ENCODE peak calls at places on chromosomes 6 and 20, in five cellular contexts. One of them, this sample, is unnamed.

GRCh38 chr6:107830060-107830459 is 5.9 kb upstream of the SCML4 start:
- DNase-seq in GM12878: no peak
- DNase-seq in H1: no peak
- DNase-seq in SK-N-SH: no peak
- DNase-seq in HepG2: no peak
- DNase-seq in this sample: no peak

GRCh38 chr6:28884423-28885148 is 39.2 kb downstream of the TRIM27 start:
- DNase-seq in HepG2: peak; percentile 51
- DNase-seq in GM12878: no peak
- DNase-seq in SK-N-SH: peak; percentile 39
- DNase-seq in H1: no peak
- DNase-seq in this sample: no peak

GRCh38 chr20:36847009-36847709 is 28.8 kb upstream of the TLDC2 start:
- DNase-seq in HepG2: no peak
- DNase-seq in SK-N-SH: no peak
- DNase-seq in GM12878: no peak
- DNase-seq in H1: no peak
- DNase-seq in this sample: no peak

GRCh38 chr6:2636672-2637071 is 114.0 kb downstream of the MYLK4 start:
- DNase-seq in GM12878: no peak
- DNase-seq in HepG2: no peak
- DNase-seq in SK-N-SH: no peak
- DNase-seq in H1: no peak
- DNase-seq in this sample: no peak

GRCh38 chr6:89002523-89002922 is 39.1 kb upstream of the RNGTT start:
- DNase-seq in SK-N-SH: no peak
- DNase-seq in H1: no peak
- DNase-seq in HepG2: no peak
- DNase-seq in GM12878: no peak
- DNase-seq in this sample: no peak

GRCh38 chr6:116115781-116116180 is 10.2 kb downstream of the COL10A1 start:
- DNase-seq in H1: no peak
- DNase-seq in HepG2: no peak
- DNase-seq in GM12878: no peak
- DNase-seq in SK-N-SH: no peak
- DNase-seq in this sample: no peak

GRCh38 chr6:151616091-151616513 is 122.3 kb downstream of the CCDC170 start:
- DNase-seq in H1: no peak
- DNase-seq in HepG2: peak; percentile 50
- DNase-seq in SK-N-SH: peak; percentile 3
- DNase-seq in GM12878: no peak
- DNase-seq in this sample: no peak

GRCh38 chr20:15857131-15857784 is 716.0 kb downstream of the KIF16B start:
- DNase-seq in GM12878: peak; percentile 25
- DNase-seq in H1: no peak
- DNase-seq in HepG2: no peak
- DNase-seq in SK-N-SH: no peak
- DNase-seq in this sample: no peak

GRCh38 chr20:36472656-36473071 is 68.7 kb upstream of the MYL9 start:
- DNase-seq in H1: peak; percentile 73
- DNase-seq in HepG2: no peak
- DNase-seq in SK-N-SH: no peak
- DNase-seq in GM12878: no peak
- DNase-seq in this sample: no peak

GRCh38 chr6:19368511-19368910 is 468.7 kb upstream of the ID4 start:
- DNase-seq in SK-N-SH: no peak
- DNase-seq in HepG2: no peak
- DNase-seq in H1: no peak
- DNase-seq in GM12878: no peak
- DNase-seq in this sample: no peak

GRCh38 chr6:108627692-108628565 is 67.2 kb downstream of the FOXO3 start:
- DNase-seq in H1: no peak
- DNase-seq in GM12878: no peak
- DNase-seq in HepG2: no peak
- DNase-seq in SK-N-SH: no peak
- DNase-seq in this sample: no peak

GRCh38 chr6:52063584-52064400 is 23.6 kb downstream of the PKHD1 start:
- DNase-seq in H1: no peak
- DNase-seq in SK-N-SH: peak; percentile 51
- DNase-seq in GM12878: peak; percentile 42
- DNase-seq in HepG2: peak; percentile 61
- DNase-seq in this sample: peak; percentile 17

GRCh38 chr20:1325173-1326030 is 3.5 kb downstream of the SDCBP2 start:
- DNase-seq in GM12878: peak; percentile 88
- DNase-seq in HepG2: peak; percentile 97
- DNase-seq in H1: peak; percentile 97
- DNase-seq in SK-N-SH: peak; percentile 98
- DNase-seq in this sample: peak; percentile 97

GRCh38 chr20:63224272-63225081 is 8.5 kb upstream of the YTHDF1 start:
- DNase-seq in SK-N-SH: peak; percentile 78
- DNase-seq in GM12878: no peak
- DNase-seq in HepG2: peak; percentile 56
- DNase-seq in H1: no peak
- DNase-seq in this sample: no peak

GRCh38 chr20:17612975-17613327 is 43.1 kb downstream of the DSTN start:
- DNase-seq in H1: no peak
- DNase-seq in HepG2: no peak
- DNase-seq in GM12878: no peak
- DNase-seq in SK-N-SH: peak; percentile 3
- DNase-seq in this sample: no peak

GRCh38 chr6:129426343-129426742 is 283.6 kb downstream of the ARHGAP18 start:
- DNase-seq in H1: no peak
- DNase-seq in HepG2: no peak
- DNase-seq in GM12878: no peak
- DNase-seq in SK-N-SH: no peak
- DNase-seq in this sample: no peak

GRCh38 chr6:57019434-57019833 is 27.1 kb upstream of the KIAA1586 start:
- DNase-seq in GM12878: no peak
- DNase-seq in SK-N-SH: no peak
- DNase-seq in H1: no peak
- DNase-seq in HepG2: no peak
- DNase-seq in this sample: no peak

GRCh38 chr6:136979206-136979605 is 57.1 kb downstream of the SLC35D3 start:
- DNase-seq in GM12878: no peak
- DNase-seq in HepG2: no peak
- DNase-seq in SK-N-SH: no peak
- DNase-seq in H1: no peak
- DNase-seq in this sample: no peak

GRCh38 chr20:38117635-38118034 is 47.4 kb downstream of the TGM2 start:
- DNase-seq in H1: no peak
- DNase-seq in SK-N-SH: no peak
- DNase-seq in GM12878: no peak
- DNase-seq in HepG2: peak; percentile 70
- DNase-seq in this sample: peak; percentile 87

GRCh38 chr20:11581271-11581670 is 336.4 kb upstream of the BTBD3 start:
- DNase-seq in SK-N-SH: no peak
- DNase-seq in H1: no peak
- DNase-seq in GM12878: no peak
- DNase-seq in HepG2: peak; percentile 6
- DNase-seq in this sample: no peak

GRCh38 chr20:2700913-2701620 is 8.5 kb downstream of the EBF4 start:
- DNase-seq in GM12878: no peak
- DNase-seq in H1: peak; percentile 47
- DNase-seq in HepG2: no peak
- DNase-seq in SK-N-SH: no peak
- DNase-seq in this sample: no peak

GRCh38 chr20:21719592-21720214 is 14.2 kb downstream of the PAX1 start:
- DNase-seq in H1: peak; percentile 81
- DNase-seq in HepG2: peak; percentile 68
- DNase-seq in SK-N-SH: peak; percentile 65
- DNase-seq in GM12878: peak; percentile 12
- DNase-seq in this sample: peak; percentile 67

GRCh38 chr6:44659676-44660170 is 272.2 kb downstream of the CDC5L start:
- DNase-seq in H1: no peak
- DNase-seq in GM12878: no peak
- DNase-seq in SK-N-SH: no peak
- DNase-seq in HepG2: no peak
- DNase-seq in this sample: no peak

GRCh38 chr6:44609051-44609612 is 221.6 kb downstream of the CDC5L start:
- DNase-seq in HepG2: no peak
- DNase-seq in H1: no peak
- DNase-seq in GM12878: no peak
- DNase-seq in SK-N-SH: no peak
- DNase-seq in this sample: no peak

GRCh38 chr6:56293756-56294155 is 46.4 kb upstream of the COL21A1 start:
- DNase-seq in GM12878: no peak
- DNase-seq in H1: no peak
- DNase-seq in SK-N-SH: no peak
- DNase-seq in HepG2: no peak
- DNase-seq in this sample: no peak

DNA sequence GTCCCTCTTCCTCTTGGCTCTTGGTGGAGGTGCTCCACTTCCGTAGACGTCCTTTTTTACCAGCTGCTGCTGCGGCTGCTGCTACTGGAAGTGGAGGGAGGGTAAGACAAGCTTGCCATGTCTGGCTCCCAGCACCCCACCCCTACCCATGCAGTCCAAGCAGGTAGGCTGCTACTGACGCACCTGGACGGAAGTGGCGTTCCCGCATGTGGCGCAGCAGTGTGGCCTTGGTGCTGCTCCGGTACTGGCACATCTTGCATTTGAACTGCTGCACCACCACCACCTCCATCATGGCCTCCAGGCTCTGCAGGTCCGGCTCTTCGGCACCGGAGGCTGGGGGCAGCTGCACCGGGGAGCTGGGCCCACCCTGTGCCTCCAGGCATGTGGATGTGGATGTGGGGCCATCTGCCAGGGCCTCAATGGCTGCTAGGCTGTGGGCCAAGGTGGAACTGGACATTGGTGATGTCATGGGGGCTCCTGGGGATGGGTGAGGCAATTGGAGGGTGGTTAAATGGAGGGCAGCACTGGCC is 4.4 kb downstream of the ZNF335 start:
- DNase-seq in H1: no peak
- DNase-seq in SK-N-SH: no peak
- DNase-seq in GM12878: no peak
- DNase-seq in HepG2: no peak
- DNase-seq in this sample: no peak
- H3K36me3 ChIP-seq in H1: peaks cover 5% of the 10 kb centered on the region
- H3K36me3 ChIP-seq in SK-N-SH: peaks cover 32% of the 10 kb centered on the region
- H3K36me3 ChIP-seq in GM12878: peaks cover 8% of the 10 kb centered on the region
- H3K36me3 ChIP-seq in HepG2: peaks cover 25% of the 10 kb centered on the region
- H3K36me3 ChIP-seq in this sample: peaks cover 33% of the 10 kb centered on the region

GRCh38 chr6:158191769-158192168 is 23.6 kb downstream of the GTF2H5 start:
- DNase-seq in HepG2: no peak
- DNase-seq in GM12878: no peak
- DNase-seq in H1: no peak
- DNase-seq in SK-N-SH: no peak
- DNase-seq in this sample: no peak
- TF ChIP-seq MAX in HepG2: no peak
- TF ChIP-seq MAX in GM12878: no peak
- TF ChIP-seq MAX in H1: no peak
- TF ChIP-seq MAX in SK-N-SH: no peak
- TF ChIP-seq MAX in this sample: no peak

DNA sequence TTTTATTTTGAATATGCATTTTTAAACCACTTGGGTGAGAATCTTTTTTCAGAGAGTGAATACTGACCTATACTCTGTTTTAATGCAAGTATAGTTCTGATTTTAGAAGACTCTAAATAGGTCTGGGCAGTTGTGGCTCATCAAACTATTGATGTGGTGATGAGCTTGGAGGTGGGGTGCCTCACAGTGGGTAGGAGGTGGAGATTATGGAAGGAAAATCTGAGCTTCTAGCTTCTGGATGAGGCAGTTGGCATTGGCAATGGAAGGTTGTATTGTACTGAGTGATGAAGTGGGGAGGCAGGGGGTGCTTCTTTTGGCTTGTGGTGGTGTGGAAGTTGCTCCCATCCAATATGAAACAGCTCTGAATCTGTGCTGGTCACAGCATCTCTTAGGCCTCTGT is 52.7 kb downstream of the VAPB start:
- DNase-seq in HepG2: no peak
- DNase-seq in SK-N-SH: no peak
- DNase-seq in H1: no peak
- DNase-seq in GM12878: no peak
- DNase-seq in this sample: no peak
- H3K36me3 ChIP-seq in HepG2: peaks cover 29% of the 10 kb centered on the region
- H3K36me3 ChIP-seq in SK-N-SH: peaks cover 51% of the 10 kb centered on the region
- H3K36me3 ChIP-seq in H1: peaks cover 2% of the 10 kb centered on the region
- H3K36me3 ChIP-seq in GM12878: peaks cover 22% of the 10 kb centered on the region
- H3K36me3 ChIP-seq in this sample: peaks cover 12% of the 10 kb centered on the region

GRCh38 chr6:106117579-106117978 is 31.4 kb downstream of the PRDM1 start:
- DNase-seq in SK-N-SH: no peak
- DNase-seq in GM12878: no peak
- DNase-seq in H1: no peak
- DNase-seq in HepG2: no peak
- DNase-seq in this sample: no peak
- TF ChIP-seq MAX in SK-N-SH: no peak
- TF ChIP-seq MAX in GM12878: no peak
- TF ChIP-seq MAX in H1: no peak
- TF ChIP-seq MAX in HepG2: no peak
- TF ChIP-seq MAX in this sample: no peak

GRCh38 chr6:25972128-25972527 is 9.5 kb downstream of the TRIM38 start:
- DNase-seq in HepG2: no peak
- DNase-seq in SK-N-SH: no peak
- DNase-seq in H1: no peak
- DNase-seq in GM12878: no peak
- DNase-seq in this sample: no peak
- H3K36me3 ChIP-seq in HepG2: peaks cover 8% of the 10 kb centered on the region
- H3K36me3 ChIP-seq in SK-N-SH: peaks cover 3% of the 10 kb centered on the region
- H3K36me3 ChIP-seq in H1: no peaks in the 10 kb centered on the region
- H3K36me3 ChIP-seq in GM12878: peaks cover 44% of the 10 kb centered on the region
- H3K36me3 ChIP-seq in this sample: peaks cover 30% of the 10 kb centered on the region

DNA sequence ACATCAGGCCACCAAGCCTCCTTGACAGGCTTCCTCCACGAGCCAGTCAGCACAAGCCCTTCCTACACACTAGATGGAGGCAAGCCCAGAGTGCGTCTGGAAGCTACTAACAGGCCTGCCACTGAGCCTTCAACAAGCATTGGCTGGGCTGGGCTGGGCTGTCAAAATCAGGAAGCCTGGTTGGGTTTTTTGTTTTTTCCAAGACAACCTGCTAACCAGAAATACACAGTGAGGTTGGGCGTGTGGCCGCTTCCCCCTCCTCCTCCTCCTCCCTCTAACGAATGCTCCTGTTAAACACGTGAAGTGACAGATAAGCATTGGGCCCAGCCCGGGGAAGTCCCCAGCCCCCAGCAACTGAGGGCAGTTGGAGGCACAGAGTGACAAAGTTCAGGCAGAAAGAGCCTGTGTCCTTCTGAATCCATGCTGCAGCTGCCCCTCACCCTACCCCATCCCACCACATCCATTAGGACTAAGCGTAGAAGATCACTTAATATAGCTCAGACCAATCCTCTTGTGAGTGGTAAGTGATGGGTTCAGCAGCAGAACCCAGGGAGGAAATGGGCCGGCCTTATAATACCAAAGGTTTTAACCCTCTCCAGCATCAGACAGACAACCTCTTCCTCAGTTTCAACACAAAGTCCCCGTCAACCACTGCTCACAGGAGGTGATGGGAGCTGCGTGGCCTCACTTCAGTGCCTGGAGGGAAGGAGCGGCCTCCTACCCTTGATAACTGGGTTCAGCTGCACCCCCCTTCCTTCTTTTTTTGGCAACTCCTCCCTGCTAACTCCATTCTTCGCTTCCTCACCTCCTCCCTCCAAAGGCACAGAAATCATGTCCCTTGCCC is 1.1 kb downstream of the NFATC2 start:
- DNase-seq in GM12878: no peak
- DNase-seq in SK-N-SH: no peak
- DNase-seq in HepG2: peak; percentile 87
- DNase-seq in H1: no peak
- DNase-seq in this sample: peak; percentile 85
- TF ChIP-seq MAX in GM12878: peak; percentile 49
- TF ChIP-seq MAX in SK-N-SH: no peak
- TF ChIP-seq MAX in HepG2: peak; percentile 92
- TF ChIP-seq MAX in H1: no peak
- TF ChIP-seq MAX in this sample: no peak

GRCh38 chr20:9269280-9269971 is 200.5 kb downstream of the PLCB4 start:
- DNase-seq in SK-N-SH: no peak
- DNase-seq in GM12878: no peak
- DNase-seq in HepG2: no peak
- DNase-seq in H1: no peak
- DNase-seq in this sample: no peak
- H3K36me3 ChIP-seq in SK-N-SH: no peaks in the 10 kb centered on the region
- H3K36me3 ChIP-seq in GM12878: no peaks in the 10 kb centered on the region
- H3K36me3 ChIP-seq in HepG2: no peaks in the 10 kb centered on the region
- H3K36me3 ChIP-seq in H1: no peaks in the 10 kb centered on the region
- H3K36me3 ChIP-seq in this sample: no peaks in the 10 kb centered on the region

This sample was measured in endothelial cell of umbilical vein.